ENCODE peak calls at places on chromosomes 2 and 18, in six cellular contexts. Q, P, X, S, I and W are unnamed samples.

GRCh38 chr2:172285010-172285621 is 142.3 kb upstream of the ITGA6 start:
- DNase-seq in I (no peak), Q (no peak), P (peak; percentile 79), X (no peak), S (peak; percentile 45), W (no peak)

GRCh38 chr2:104901037-104901851 is 47.3 kb downstream of the POU3F3 start:
- DNase-seq in S (no peak), Q (no peak), I (no peak), X (no peak), P (peak; percentile 91), W (no peak)

GRCh38 chr2:152200562-152201465 is 25.3 kb upstream of the STAM2 start:
- DNase-seq in I (peak; percentile 25), P (peak; percentile 10), Q (no peak), S (no peak), X (peak; percentile 96), W (no peak)

GRCh38 chr2:40105593-40105992 is 326.5 kb upstream of the THUMPD2 start:
- DNase-seq in Q (no peak), S (no peak), P (no peak), I (no peak), X (no peak), W (no peak)

GRCh38 chr2:86017901-86018896 is 87.5 kb downstream of the POLR1A start:
- DNase-seq in I (no peak), Q (no peak), P (peak; percentile 21), S (no peak), X (no peak), W (peak; percentile 23)

GRCh38 chr18:69523582-69523981 is 122.9 kb downstream of the DOK6 start:
- DNase-seq in S (no peak), I (no peak), Q (no peak), P (no peak), X (no peak), W (no peak)

GRCh38 chr2:29420999-29421856 is 306.0 kb downstream of the CLIP4 start:
- DNase-seq in X (no peak), I (no peak), S (no peak), Q (no peak), P (peak; percentile 97), W (no peak)

GRCh38 chr2:202249864-202250263 is 11.5 kb upstream of the SUMO1 start:
- DNase-seq in I (no peak), X (no peak), S (no peak), P (peak; percentile 12), Q (no peak), W (no peak)

GRCh38 chr2:197241590-197241989 is 69.0 kb downstream of the ANKRD44 start:
- DNase-seq in X (no peak), S (no peak), I (no peak), Q (no peak), P (no peak), W (no peak)

GRCh38 chr18:22683196-22683676 is 249.9 kb upstream of the RBBP8 start:
- DNase-seq in S (no peak), X (no peak), P (peak; percentile 86), I (no peak), Q (no peak), W (no peak)

GRCh38 chr2:130878316-130878715 is 41.6 kb downstream of the ARHGEF4 start:
- DNase-seq in S (no peak), P (no peak), Q (no peak), X (no peak), I (no peak), W (no peak)

GRCh38 chr2:226337941-226338605 is 461.5 kb downstream of the IRS1 start:
- DNase-seq in I (no peak), S (no peak), P (peak; percentile 32), X (no peak), Q (no peak), W (no peak)

GRCh38 chr2:203936535-203936934 is at the start of gene ICOS:
- DNase-seq in Q (no peak), X (no peak), P (no peak), I (no peak), S (no peak), W (no peak)

GRCh38 chr2:209673811-209674210 is 97.8 kb upstream of the UNC80 start:
- DNase-seq in P (no peak), S (no peak), X (no peak), I (no peak), Q (no peak), W (no peak)

GRCh38 chr2:170022692-170023091 is 155.3 kb upstream of the MYO3B start:
- DNase-seq in I (no peak), P (no peak), X (no peak), S (no peak), Q (no peak), W (no peak)

GRCh38 chr2:149507933-149508332 is 79.6 kb downstream of the MMADHC start:
- DNase-seq in Q (no peak), P (no peak), S (no peak), I (no peak), X (no peak), W (no peak)

GRCh38 chr2:18833941-18834340 is 244.6 kb upstream of the NT5C1B start:
- DNase-seq in P (no peak), X (no peak), S (no peak), Q (no peak), I (no peak), W (no peak)

GRCh38 chr2:127134833-127135830 is 28.2 kb upstream of the BIN1 start:
- DNase-seq in X (no peak), P (no peak), Q (no peak), I (no peak), S (no peak), W (no peak)

GRCh38 chr2:218194880-218195279 is 22.1 kb upstream of the ARPC2 start:
- DNase-seq in S (no peak), I (no peak), P (no peak), X (no peak), Q (no peak), W (no peak)

GRCh38 chr2:38602136-38602731 is 494 bp downstream of the HNRNPLL start:
- DNase-seq in I (peak; percentile 46), Q (peak; percentile 23), P (peak; percentile 80), S (no peak), X (no peak), W (peak; percentile 54)

GRCh38 chr2:101956465-101957030 is 35.2 kb upstream of the IL1R2 start:
- DNase-seq in P (no peak), X (no peak), I (no peak), Q (no peak), S (no peak), W (no peak)

GRCh38 chr18:28175930-28176673 is 828 bp downstream of the CDH2 start:
- DNase-seq in S (no peak), I (no peak), X (no peak), P (peak; percentile 75), Q (no peak), W (no peak)

GRCh38 chr2:191533693-191534175 is 144.2 kb upstream of the NABP1 start:
- DNase-seq in Q (no peak), X (no peak), S (no peak), I (no peak), P (no peak), W (no peak)

GRCh38 chr2:152189622-152190495 is 14.3 kb upstream of the STAM2 start:
- DNase-seq in P (peak; percentile 85), I (no peak), S (no peak), X (peak; percentile 48), Q (no peak), W (peak; percentile 47)

GRCh38 chr18:23138470-23138869 is 3.2 kb downstream of the CABLES1 start:
- DNase-seq in I (no peak), Q (no peak), P (peak; percentile 68), S (no peak), X (no peak), W (no peak)

GRCh38 chr18:72543362-72544055 is 633 bp downstream of the CBLN2 start:
- DNase-seq in X (no peak), I (no peak), Q (no peak), P (peak; percentile 48), S (no peak), W (peak; percentile 25)

GRCh38 chr2:237603718-237604362 is 13.3 kb upstream of the RAB17 start:
- DNase-seq in Q (no peak), S (peak; percentile 21), X (no peak), P (peak; percentile 73), I (peak; percentile 40), W (peak; percentile 80)

GRCh38 chr2:7999683-8000476 is 682.0 kb upstream of the ID2 start:
- DNase-seq in P (no peak), I (no peak), S (no peak), X (no peak), Q (no peak), W (no peak)

GRCh38 chr2:5203356-5203755 is 488.8 kb upstream of the SOX11 start:
- DNase-seq in S (no peak), X (no peak), P (no peak), Q (no peak), I (no peak), W (no peak)

GRCh38 chr18:5895300-5895885 is at the start of gene TMEM200C:
- DNase-seq in I (peak; percentile 16), S (no peak), P (peak; percentile 89), Q (no peak), X (no peak), W (no peak)

GRCh38 chr2:55618649-55619055 is 1.2 kb upstream of the PPP4R3B start:
- DNase-seq in P (peak; percentile 85), I (peak; percentile 47), Q (no peak), S (peak; percentile 30), X (peak; percentile 54), W (peak; percentile 67)

GRCh38 chr18:48827321-48828200 is 123.2 kb downstream of the SMAD7 start:
- DNase-seq in Q (no peak), I (no peak), S (no peak), X (no peak), P (peak; percentile 98), W (peak; percentile 15)

GRCh38 chr2:182907081-182907830 is 40.8 kb upstream of the FRZB start:
- DNase-seq in Q (no peak), I (no peak), P (peak; percentile 27), X (no peak), S (no peak), W (no peak)

GRCh38 chr2:3422161-3422767 is 42.8 kb downstream of the TRAPPC12 start:
- DNase-seq in P (no peak), Q (no peak), S (no peak), X (no peak), I (no peak), W (no peak)

GRCh38 chr2:176565641-176566323 is 296.5 kb downstream of the MTX2 start:
- DNase-seq in P (peak; percentile 88), Q (no peak), X (no peak), I (no peak), S (peak; percentile 9), W (no peak)

GRCh38 chr18:37575646-37576045 is 10.0 kb upstream of the CELF4 start:
- DNase-seq in Q (no peak), X (no peak), P (no peak), S (no peak), I (no peak), W (no peak)

GRCh38 chr18:79853303-79853992 is 55.7 kb downstream of the KCNG2 start:
- DNase-seq in X (no peak), I (no peak), Q (no peak), S (no peak), P (no peak), W (no peak)

GRCh38 chr18:79938196-79938595 is 13.3 kb downstream of the SLC66A2 start:
- DNase-seq in X (no peak), P (no peak), S (no peak), Q (no peak), I (no peak), W (no peak)

GRCh38 chr2:36453652-36454051 is 98.1 kb downstream of the CRIM1 start:
- DNase-seq in P (no peak), S (no peak), X (no peak), Q (no peak), I (no peak), W (no peak)

GRCh38 chr18:6521804-6522418 is 107.2 kb upstream of the L3MBTL4 start:
- DNase-seq in I (peak; percentile 15), Q (no peak), X (no peak), S (no peak), P (peak; percentile 22), W (peak; percentile 31)